ENCODE peak calls at places on chromosomes 7 and 10, in ten cellular contexts. K is astrocyte of the spinal cord, E is GM04503, P is nucleus accumbens, F is AG09319, J is Peyer's patch, H is aorta, R is erythroblast, B is T1000, Z is GM23248. W is an unnamed sample.

GRCh38 chr7:17274551-17275245 is 23.8 kb upstream of the AHR start:
- DNase-seq in K (peak), E (no peak), P (no peak), F (no peak), J (no peak), H (no peak), R (no peak), B (peak), Z (peak), W (no peak)

GRCh38 chr7:130065500-130066152 is 4.7 kb upstream of the KLHDC10 start:
- DNase-seq in K (no peak), E (no peak), P (no peak), F (no peak), J (no peak), H (no peak), R (no peak), B (no peak), Z (peak), W (no peak)

GRCh38 chr10:16828731-16829175 is 11.5 kb upstream of the RSU1 start:
- DNase-seq in K (peak), E (peak), P (no peak), F (no peak), J (no peak), H (peak), R (no peak), B (no peak), Z (peak), W (peak)

GRCh38 chr10:62813981-62814380 is 2.2 kb downstream of the EGR2 start:
- DNase-seq in K (no peak), E (no peak), P (no peak), F (no peak), J (no peak), H (no peak), R (no peak), B (no peak), Z (no peak), W (no peak)

GRCh38 chr10:21057989-21058388 is 160.9 kb upstream of the NEBL start:
- DNase-seq in K (no peak), E (no peak), P (no peak), F (no peak), J (no peak), H (no peak), R (no peak), B (no peak), Z (no peak), W (no peak)

GRCh38 chr10:335151-335800 is 200.0 kb downstream of the ZMYND11 start:
- DNase-seq in K (peak), E (no peak), P (no peak), F (no peak), J (no peak), H (no peak), R (no peak), B (no peak), Z (peak), W (no peak)

GRCh38 chr10:116561026-116561425 is 15.3 kb downstream of the PNLIP start:
- DNase-seq in K (no peak), E (no peak), P (no peak), F (no peak), J (no peak), H (no peak), R (no peak), B (no peak), Z (no peak), W (no peak)

GRCh38 chr10:6722616-6723004 is 142.5 kb upstream of the PRKCQ start:
- DNase-seq in K (no peak), E (peak), P (no peak), F (no peak), J (no peak), H (no peak), R (no peak), B (no peak), Z (peak), W (peak)

GRCh38 chr7:45191361-45191760 is 33.8 kb downstream of the RAMP3 start:
- DNase-seq in K (no peak), E (no peak), P (peak), F (no peak), J (no peak), H (no peak), R (no peak), B (no peak), Z (no peak), W (no peak)

GRCh38 chr7:116630932-116631449 is 41.0 kb upstream of the MET start:
- DNase-seq in K (peak), E (peak), P (no peak), F (no peak), J (peak), H (peak), R (no peak), B (peak), Z (peak), W (peak)

GRCh38 chr10:2202401-2202800 is 465.1 kb upstream of the ADARB2 start:
- DNase-seq in K (no peak), E (no peak), P (no peak), F (no peak), J (no peak), H (no peak), R (no peak), B (no peak), Z (no peak), W (no peak)

GRCh38 chr10:102407641-102407943 is 11.0 kb downstream of the PSD start:
- DNase-seq in K (no peak), E (no peak), P (no peak), F (no peak), J (no peak), H (no peak), R (no peak), B (no peak), Z (no peak), W (no peak)

GRCh38 chr7:92875719-92876118 is 39.3 kb upstream of the CDK6 start:
- DNase-seq in K (peak), E (no peak), P (no peak), F (no peak), J (no peak), H (no peak), R (no peak), B (no peak), Z (peak), W (no peak)

GRCh38 chr7:107090452-107090851 is 45.9 kb downstream of the PRKAR2B start:
- DNase-seq in K (no peak), E (no peak), P (no peak), F (no peak), J (no peak), H (no peak), R (no peak), B (no peak), Z (no peak), W (no peak)

GRCh38 chr10:123792579-123792978 is 99.0 kb downstream of the CPXM2 start:
- DNase-seq in K (no peak), E (no peak), P (no peak), F (no peak), J (no peak), H (no peak), R (no peak), B (no peak), Z (no peak), W (no peak)

GRCh38 chr10:16545126-16545736 is 23.6 kb upstream of the C1QL3 start:
- DNase-seq in K (peak), E (peak), P (no peak), F (peak), J (no peak), H (no peak), R (peak), B (no peak), Z (peak), W (peak)

GRCh38 chr7:152152267-152152666 is 126.8 kb downstream of the GALNT11 start:
- DNase-seq in K (no peak), E (no peak), P (no peak), F (no peak), J (no peak), H (no peak), R (no peak), B (no peak), Z (no peak), W (no peak)

GRCh38 chr10:63711866-63712716 is 190.9 kb downstream of the REEP3 start:
- DNase-seq in K (peak), E (peak), P (peak), F (peak), J (peak), H (peak), R (peak), B (peak), Z (peak), W (peak)

GRCh38 chr10:86222336-86222650 is 144.3 kb downstream of the GRID1 start:
- DNase-seq in K (no peak), E (no peak), P (no peak), F (no peak), J (no peak), H (peak), R (no peak), B (no peak), Z (no peak), W (no peak)

GRCh38 chr10:96263684-96264083 is 7.7 kb downstream of the BLNK start:
- DNase-seq in K (no peak), E (no peak), P (no peak), F (no peak), J (no peak), H (no peak), R (no peak), B (no peak), Z (no peak), W (no peak)

GRCh38 chr10:28981007-28981406 is 303.7 kb downstream of the BAMBI start:
- DNase-seq in K (no peak), E (no peak), P (no peak), F (no peak), J (no peak), H (no peak), R (no peak), B (no peak), Z (no peak), W (no peak)

GRCh38 chr7:41582116-41582515 is 120.8 kb downstream of the INHBA start:
- DNase-seq in K (no peak), E (no peak), P (no peak), F (no peak), J (no peak), H (no peak), R (no peak), B (no peak), Z (no peak), W (no peak)

GRCh38 chr7:84612976-84613375 is 418.4 kb upstream of the SEMA3A start:
- DNase-seq in K (no peak), E (no peak), P (no peak), F (no peak), J (no peak), H (no peak), R (no peak), B (no peak), Z (peak), W (no peak)

GRCh38 chr10:72107325-72108003 is 19.1 kb upstream of the SPOCK2 start:
- DNase-seq in K (no peak), E (no peak), P (no peak), F (no peak), J (no peak), H (no peak), R (no peak), B (no peak), Z (peak), W (no peak)

GRCh38 chr7:150308575-150308974 is 14.6 kb upstream of the LRRC61 start:
- DNase-seq in K (no peak), E (no peak), P (no peak), F (no peak), J (no peak), H (no peak), R (no peak), B (no peak), Z (no peak), W (no peak)

GRCh38 chr10:129023057-129023456 is 444.0 kb upstream of the MGMT start:
- DNase-seq in K (no peak), E (no peak), P (no peak), F (no peak), J (no peak), H (no peak), R (no peak), B (no peak), Z (no peak), W (no peak)